ENCODE peak calls at places on chromosomes 2 and 18, in nine cellular contexts. V, A, J, B, E, R, T, L and S are unnamed samples.

GRCh38 chr2:4884117-4884571 is 808.0 kb upstream of the SOX11 start:
- DNase-seq in A (no peak), R (no peak), V (no peak), L (no peak), B (no peak), T (no peak), J (no peak), E (no peak), S (no peak)

GRCh38 chr2:218317832-218318231 is 25.5 kb upstream of the TMBIM1 start:
- DNase-seq in V (no peak), B (no peak), R (no peak), J (no peak), E (no peak), L (no peak), A (no peak), T (no peak), S (no peak)

GRCh38 chr2:9440058-9440727 is 16.7 kb downstream of the CPSF3 start:
- DNase-seq in J (no peak), E (no peak), V (no peak), L (no peak), R (no peak), A (no peak), B (no peak), T (peak; percentile 82), S (no peak)

GRCh38 chr2:85516649-85517389 is 22.1 kb upstream of the MAT2A start:
- DNase-seq in J (no peak), B (no peak), R (no peak), T (peak; percentile 65), E (peak; percentile 77), V (no peak), L (no peak), A (no peak), S (no peak)

GRCh38 chr18:25425030-25425429 is 73.1 kb upstream of the ZNF521 start:
- DNase-seq in E (no peak), J (no peak), L (no peak), R (no peak), B (no peak), V (no peak), A (no peak), T (peak; percentile 4), S (no peak)

GRCh38 chr2:167681234-167681633 is 566.2 kb downstream of the STK39 start:
- DNase-seq in A (no peak), E (no peak), J (no peak), L (no peak), R (no peak), T (no peak), B (no peak), V (no peak), S (no peak)

GRCh38 chr2:23422089-23423061 is 37.4 kb downstream of the KLHL29 start:
- DNase-seq in A (no peak), B (no peak), V (no peak), E (no peak), J (no peak), L (no peak), R (peak; percentile 40), T (no peak), S (no peak)

GRCh38 chr18:3604626-3605408 is 154.8 kb downstream of the TGIF1 start:
- DNase-seq in E (no peak), T (peak; percentile 98), J (peak; percentile 85), L (no peak), A (no peak), V (no peak), R (no peak), B (no peak), S (no peak)

GRCh38 chr2:240960309-240960962 is 38.0 kb upstream of the SNED1 start:
- DNase-seq in V (no peak), E (peak; percentile 34), L (peak; percentile 58), R (peak; percentile 66), B (peak; percentile 9), A (no peak), T (peak; percentile 6), J (no peak), S (no peak)

GRCh38 chr2:44016282-44016681 is 20.5 kb upstream of the LRPPRC start:
- DNase-seq in L (no peak), T (peak; percentile 61), R (no peak), V (peak; percentile 13), B (peak; percentile 61), E (peak; percentile 24), A (peak; percentile 72), J (peak; percentile 25), S (no peak)

GRCh38 chr2:159612255-159612901 is 4.0 kb downstream of the BAZ2B start:
- DNase-seq in A (no peak), V (no peak), J (no peak), L (no peak), T (peak; percentile 31), B (no peak), E (no peak), R (no peak), S (no peak)

GRCh38 chr2:195612515-195613495 is 44.2 kb upstream of the SLC39A10 start:
- DNase-seq in J (peak; percentile 88), L (no peak), V (no peak), R (no peak), E (no peak), A (peak; percentile 41), B (peak; percentile 46), T (peak; percentile 82), S (no peak)

GRCh38 chr2:161983896-161984295 is 90.1 kb downstream of the DPP4 start:
- DNase-seq in V (no peak), B (no peak), J (peak; percentile 17), L (no peak), E (no peak), T (peak; percentile 86), R (no peak), A (no peak), S (no peak)

GRCh38 chr2:229715895-229716507 is 1.6 kb upstream of the DNER start:
- DNase-seq in V (no peak), A (peak; percentile 33), J (no peak), B (no peak), T (no peak), E (peak; percentile 27), R (no peak), L (no peak), S (peak; percentile 39)

GRCh38 chr18:42752921-42753320 is 362.6 kb downstream of the RIT2 start:
- DNase-seq in L (no peak), J (no peak), V (no peak), T (no peak), E (no peak), R (no peak), A (no peak), B (no peak), S (peak; percentile 53)

GRCh38 chr18:58552057-58552461 is 76.8 kb downstream of the ALPK2 start:
- DNase-seq in R (no peak), J (peak; percentile 67), L (no peak), V (no peak), A (no peak), E (no peak), B (no peak), T (peak; percentile 63), S (no peak)

GRCh38 chr2:138652378-138652777 is 127.8 kb downstream of the NXPH2 start:
- DNase-seq in L (no peak), J (peak; percentile 41), R (no peak), V (no peak), E (no peak), T (no peak), B (no peak), A (no peak), S (no peak)

GRCh38 chr2:138658187-138658894 is 121.8 kb downstream of the NXPH2 start:
- DNase-seq in V (no peak), A (no peak), E (no peak), R (no peak), L (no peak), T (no peak), B (no peak), J (no peak), S (no peak)
- TF ChIP-seq CTCF in V (no peak), A (no peak), E (no peak), R (no peak), L (no peak), T (no peak), B (no peak), J (no peak), S (no peak)

GRCh38 chr2:197383825-197384224 is 51.0 kb downstream of the SF3B1 start:
- DNase-seq in J (no peak), B (no peak), E (no peak), A (no peak), L (no peak), V (no peak), T (no peak), R (no peak), S (no peak)
- TF ChIP-seq CTCF in J (peak; percentile 24), B (no peak), E (no peak), A (no peak), L (no peak), V (no peak), T (no peak), R (no peak), S (no peak)

GRCh38 chr2:190947711-190948251 is 66.2 kb downstream of the STAT1 start:
- DNase-seq in E (no peak), V (no peak), A (no peak), R (no peak), J (peak; percentile 62), B (no peak), L (no peak), T (peak; percentile 81), S (no peak)
- TF ChIP-seq CTCF in E (no peak), V (no peak), A (no peak), R (no peak), J (peak; percentile 38), B (no peak), L (no peak), T (peak; percentile 39), S (no peak)

DNA sequence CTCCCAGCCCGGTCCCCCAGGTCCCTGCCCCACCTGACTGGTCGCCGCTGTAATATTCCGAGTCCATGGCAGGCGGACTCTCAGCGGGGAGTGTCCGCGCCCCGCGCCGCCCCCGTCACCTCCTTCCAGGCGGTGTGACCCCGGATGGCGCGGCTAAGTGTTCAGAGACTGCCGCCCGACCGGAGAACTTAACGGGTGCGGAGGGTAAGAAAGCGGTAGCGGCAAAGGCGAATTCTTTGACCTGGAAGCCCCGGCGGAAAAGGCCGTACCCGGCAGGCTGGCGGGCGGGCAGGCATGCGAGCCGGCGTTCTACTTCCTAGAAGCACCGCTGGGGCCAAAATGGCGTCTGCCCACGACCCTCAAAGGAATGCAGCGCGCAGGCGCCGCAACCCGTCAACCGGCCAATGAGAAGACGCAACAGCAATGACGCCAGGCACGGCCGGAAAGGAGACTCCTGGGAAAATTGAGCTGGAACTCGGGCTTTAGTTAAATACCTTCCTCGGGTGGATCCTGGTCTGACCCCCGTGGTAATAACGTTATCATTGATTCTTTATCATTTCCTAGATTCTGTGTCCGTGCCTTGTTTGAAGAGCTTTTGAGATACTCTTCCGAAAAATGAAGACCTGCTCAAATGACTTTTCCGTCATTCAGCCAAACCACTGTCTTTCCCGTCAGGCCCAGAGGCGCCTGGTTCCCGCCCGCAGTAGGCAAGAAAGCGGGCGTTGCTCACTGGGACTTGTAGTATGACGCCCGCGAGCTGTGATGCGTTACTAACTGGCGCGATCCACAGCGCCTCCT is at the start of gene IWS1:
- DNase-seq in L (peak; percentile 98), R (peak; percentile 98), A (peak; percentile 93), V (peak; percentile 89), T (peak; percentile 97), B (peak; percentile 88), E (peak; percentile 95), J (peak; percentile 95), S (peak; percentile 95)
- TF ChIP-seq CTCF in L (peak; percentile 21), R (no peak), A (no peak), V (no peak), T (peak; percentile 27), B (peak; percentile 37), E (no peak), J (peak; percentile 44), S (peak; percentile 51)